ENCODE peak calls at places on chromosomes 12 and 14, in four cellular contexts. T is dorsolateral prefrontal cortex, E is left ventricle myocardium superior, X is T47D. R is an unnamed sample.

GRCh38 chr14:21924479-21924878 is 250.9 kb upstream of the OR4E1 start:
- DNase-seq in T (no peak), E (no peak), X (no peak), R (no peak)

GRCh38 chr14:91284146-91284790 is 39.8 kb upstream of the GPR68 start:
- DNase-seq in T (no peak), E (no peak), X (peak; percentile 54), R (no peak)

GRCh38 chr14:92692822-92693226 is 55.6 kb downstream of the LGMN start:
- DNase-seq in T (no peak), E (peak; percentile 92), X (no peak), R (no peak)

GRCh38 chr14:32217301-32217700 is 14.2 kb upstream of the RNU6-8 start:
- DNase-seq in T (no peak), E (no peak), X (no peak), R (no peak)

GRCh38 chr12:122503783-122504590 is 3.3 kb upstream of the ZCCHC8 start:
- DNase-seq in T (no peak), E (no peak), X (no peak), R (no peak)

GRCh38 chr12:108255203-108255602 is 83.9 kb downstream of the CMKLR1 start:
- DNase-seq in T (no peak), E (no peak), X (no peak), R (no peak)

GRCh38 chr12:102596687-102597086 is 116.3 kb upstream of the IGF1 start:
- DNase-seq in T (no peak), E (no peak), X (no peak), R (no peak)

GRCh38 chr14:95645016-95645996 is 40.9 kb upstream of the TCL1B start:
- DNase-seq in T (no peak), E (no peak), X (no peak), R (no peak)

GRCh38 chr14:93331375-93332031 is 1.3 kb downstream of the BTBD7 start:
- DNase-seq in T (no peak), E (peak; percentile 42), X (no peak), R (no peak)

GRCh38 chr14:91872517-91873470 is 5.5 kb upstream of the TC2N start:
- DNase-seq in T (no peak), E (peak; percentile 72), X (peak; percentile 80), R (no peak)

GRCh38 chr12:131196220-131196619 is 242.5 kb downstream of the ADGRD1 start:
- DNase-seq in T (no peak), E (no peak), X (no peak), R (no peak)

GRCh38 chr12:91364591-91365184 is 182.1 kb upstream of the DCN start:
- DNase-seq in T (no peak), E (no peak), X (no peak), R (no peak)

GRCh38 chr12:18859400-18859799 is 121.5 kb downstream of the CAPZA3 start:
- DNase-seq in T (no peak), E (no peak), X (no peak), R (no peak)

GRCh38 chr12:68290126-68290525 is 36.7 kb upstream of the IL22 start:
- DNase-seq in T (no peak), E (no peak), X (no peak), R (no peak)

GRCh38 chr12:108107293-108107692 is 21.8 kb upstream of the WSCD2 start:
- DNase-seq in T (no peak), E (no peak), X (no peak), R (no peak)

GRCh38 chr14:96956464-96957239 is 159.5 kb downstream of the VRK1 start:
- DNase-seq in T (no peak), E (no peak), X (no peak), R (no peak)

GRCh38 chr12:119868992-119869391 is 8.1 kb downstream of the CIT start:
- DNase-seq in T (no peak), E (no peak), X (no peak), R (no peak)

GRCh38 chr12:76555226-76555767 is 4.3 kb downstream of the OSBPL8 start:
- DNase-seq in T (no peak), E (no peak), X (no peak), R (no peak)

GRCh38 chr12:51721281-51721940 is 127.1 kb downstream of the FIGNL2 start:
- DNase-seq in T (peak; percentile 40), E (peak; percentile 60), X (no peak), R (peak; percentile 75)

R was measured in glutamatergic neuron.